ENCODE peak calls at places on chromosomes 7 and 10, in nine cellular contexts. Q, M, F, O, J, Y, I, E and B are unnamed samples.

GRCh38 chr7:30785786-30786185 is 14.6 kb downstream of the MINDY4 start:
- DNase-seq in Q (no peak), M (no peak), F (no peak), O (no peak), J (no peak), Y (no peak), I (no peak), E (no peak), B (no peak)

GRCh38 chr10:93505075-93505474 is 8.7 kb downstream of the CEP55 start:
- DNase-seq in Q (no peak), M (no peak), F (no peak), O (no peak), J (no peak), Y (no peak), I (no peak), E (no peak), B (no peak)

GRCh38 chr7:115911466-115911865 is 119.1 kb downstream of the TFEC start:
- DNase-seq in Q (no peak), M (no peak), F (no peak), O (no peak), J (peak; percentile 80), Y (peak; percentile 59), I (no peak), E (no peak), B (no peak)

GRCh38 chr10:132891313-132891712 is 51.1 kb downstream of the CFAP46 start:
- DNase-seq in Q (no peak), M (no peak), F (no peak), O (no peak), J (no peak), Y (no peak), I (no peak), E (no peak), B (no peak)

GRCh38 chr10:100977436-100977835 is 8.1 kb downstream of the SEMA4G start:
- DNase-seq in Q (no peak), M (no peak), F (no peak), O (no peak), J (no peak), Y (no peak), I (no peak), E (no peak), B (no peak)

GRCh38 chr7:80284848-80285247 is 150.2 kb downstream of the GNAI1 start:
- DNase-seq in Q (peak; percentile 72), M (no peak), F (no peak), O (no peak), J (peak; percentile 40), Y (no peak), I (no peak), E (no peak), B (peak; percentile 14)

GRCh38 chr10:69994262-69994661 is 58.4 kb upstream of the MACROH2A2 start:
- DNase-seq in Q (no peak), M (no peak), F (no peak), O (peak; percentile 58), J (peak; percentile 42), Y (peak; percentile 79), I (no peak), E (no peak), B (no peak)

GRCh38 chr7:68730871-68731403 is 867.3 kb upstream of the AUTS2 start:
- DNase-seq in Q (no peak), M (no peak), F (no peak), O (no peak), J (no peak), Y (no peak), I (no peak), E (no peak), B (no peak)

GRCh38 chr10:89235073-89235798 is 16.3 kb downstream of the LIPA start:
- DNase-seq in Q (no peak), M (peak; percentile 83), F (no peak), O (no peak), J (no peak), Y (peak; percentile 57), I (no peak), E (no peak), B (no peak)

GRCh38 chr7:1919539-1920265 is 249.6 kb downstream of the ELFN1 start:
- DNase-seq in Q (no peak), M (no peak), F (no peak), O (peak; percentile 61), J (peak; percentile 32), Y (peak; percentile 51), I (no peak), E (peak; percentile 23), B (no peak)

GRCh38 chr10:288605-289200 is 153.4 kb downstream of the ZMYND11 start:
- DNase-seq in Q (no peak), M (no peak), F (no peak), O (no peak), J (no peak), Y (no peak), I (no peak), E (no peak), B (no peak)

GRCh38 chr7:34320926-34321609 is 336.9 kb upstream of the NPSR1 start:
- DNase-seq in Q (no peak), M (no peak), F (peak; percentile 77), O (peak; percentile 51), J (peak; percentile 63), Y (peak; percentile 20), I (peak; percentile 59), E (peak; percentile 11), B (peak; percentile 89)

GRCh38 chr7:137992042-137992737 is 9.7 kb downstream of the CREB3L2 start:
- DNase-seq in Q (no peak), M (no peak), F (no peak), O (no peak), J (peak; percentile 24), Y (no peak), I (no peak), E (no peak), B (no peak)

GRCh38 chr7:151632750-151633515 is 113.2 kb upstream of the RHEB start:
- DNase-seq in Q (no peak), M (peak; percentile 76), F (no peak), O (no peak), J (peak; percentile 91), Y (peak; percentile 96), I (peak; percentile 70), E (peak; percentile 83), B (no peak)

GRCh38 chr7:118839544-118839943 is 615.0 kb downstream of the ANKRD7 start:
- DNase-seq in Q (no peak), M (no peak), F (peak; percentile 5), O (no peak), J (no peak), Y (no peak), I (no peak), E (no peak), B (no peak)

GRCh38 chr10:132710746-132711617 is 75.0 kb downstream of the NKX6-2 start:
- DNase-seq in Q (no peak), M (peak; percentile 37), F (no peak), O (peak; percentile 1), J (no peak), Y (no peak), I (no peak), E (no peak), B (no peak)